ENCODE peak calls at places on chromosomes 1 and 21, in ten cellular contexts. One of them, this sample, is unnamed.
A peak's percentile ranks its signal among the peaks of the same experiment; 100 is the strongest.

GRCh38 chr1:77399250-77400086 is 117.6 kb downstream of the AK5 start:
- DNase-seq in skeletal muscle cell: no peak
- DNase-seq in heart right ventricle: no peak
- DNase-seq in stimulated activated naive CD8-positive, alpha-beta T cell treated with anti-CD3 and anti-CD28 coated beads, Interleukin-15, Interleukin-2, amounts not matched to agents 100 U/mL and 50 U/mL, for 24 hours: no peak
- DNase-seq in dorsolateral prefrontal cortex: no peak
- DNase-seq in EL: no peak
- DNase-seq in stimulated activated CD4-positive, alpha-beta T cell treated with anti-CD3 and anti-CD28 coated beads, Interleukin-1b, Interleukin-23, amount 100 ng/mL, for 24 hours: no peak
- DNase-seq in T-cell: no peak
- DNase-seq in head of caudate nucleus: peak; percentile 33
- DNase-seq in NCI-H1092: no peak
- DNase-seq in this sample: no peak

GRCh38 chr1:156839426-156840109 is 19.3 kb downstream of the INSRR start:
- DNase-seq in skeletal muscle cell: no peak
- DNase-seq in heart right ventricle: no peak
- DNase-seq in stimulated activated naive CD8-positive, alpha-beta T cell treated with anti-CD3 and anti-CD28 coated beads, Interleukin-15, Interleukin-2, amounts not matched to agents 100 U/mL and 50 U/mL, for 24 hours: no peak
- DNase-seq in dorsolateral prefrontal cortex: no peak
- DNase-seq in EL: no peak
- DNase-seq in stimulated activated CD4-positive, alpha-beta T cell treated with anti-CD3 and anti-CD28 coated beads, Interleukin-1b, Interleukin-23, amount 100 ng/mL, for 24 hours: no peak
- DNase-seq in T-cell: no peak
- DNase-seq in head of caudate nucleus: no peak
- DNase-seq in NCI-H1092: no peak
- DNase-seq in this sample: no peak

GRCh38 chr21:29718081-29718815 is 221.5 kb downstream of the GRIK1 start:
- DNase-seq in skeletal muscle cell: peak; percentile 11
- DNase-seq in heart right ventricle: no peak
- DNase-seq in stimulated activated naive CD8-positive, alpha-beta T cell treated with anti-CD3 and anti-CD28 coated beads, Interleukin-15, Interleukin-2, amounts not matched to agents 100 U/mL and 50 U/mL, for 24 hours: no peak
- DNase-seq in dorsolateral prefrontal cortex: no peak
- DNase-seq in EL: no peak
- DNase-seq in stimulated activated CD4-positive, alpha-beta T cell treated with anti-CD3 and anti-CD28 coated beads, Interleukin-1b, Interleukin-23, amount 100 ng/mL, for 24 hours: no peak
- DNase-seq in T-cell: no peak
- DNase-seq in head of caudate nucleus: no peak
- DNase-seq in NCI-H1092: peak; percentile 87
- DNase-seq in this sample: no peak

GRCh38 chr21:44455524-44456206 is 355 bp downstream of the LRRC3 start:
- DNase-seq in skeletal muscle cell: no peak
- DNase-seq in heart right ventricle: peak; percentile 63
- DNase-seq in stimulated activated naive CD8-positive, alpha-beta T cell treated with anti-CD3 and anti-CD28 coated beads, Interleukin-15, Interleukin-2, amounts not matched to agents 100 U/mL and 50 U/mL, for 24 hours: peak; percentile 42
- DNase-seq in dorsolateral prefrontal cortex: peak; percentile 40
- DNase-seq in EL: peak; percentile 16
- DNase-seq in stimulated activated CD4-positive, alpha-beta T cell treated with anti-CD3 and anti-CD28 coated beads, Interleukin-1b, Interleukin-23, amount 100 ng/mL, for 24 hours: peak; percentile 14
- DNase-seq in T-cell: peak; percentile 14
- DNase-seq in head of caudate nucleus: no peak
- DNase-seq in NCI-H1092: peak; percentile 13
- DNase-seq in this sample: peak; percentile 82

GRCh38 chr1:180909005-180909414 is 3.7 kb upstream of the KIAA1614 start:
- DNase-seq in skeletal muscle cell: no peak
- DNase-seq in heart right ventricle: no peak
- DNase-seq in stimulated activated naive CD8-positive, alpha-beta T cell treated with anti-CD3 and anti-CD28 coated beads, Interleukin-15, Interleukin-2, amounts not matched to agents 100 U/mL and 50 U/mL, for 24 hours: no peak
- DNase-seq in dorsolateral prefrontal cortex: no peak
- DNase-seq in EL: no peak
- DNase-seq in stimulated activated CD4-positive, alpha-beta T cell treated with anti-CD3 and anti-CD28 coated beads, Interleukin-1b, Interleukin-23, amount 100 ng/mL, for 24 hours: no peak
- DNase-seq in T-cell: no peak
- DNase-seq in head of caudate nucleus: no peak
- DNase-seq in NCI-H1092: no peak
- DNase-seq in this sample: no peak

GRCh38 chr1:216005916-216006315 is 417.3 kb downstream of the USH2A start:
- DNase-seq in skeletal muscle cell: peak; percentile 44
- DNase-seq in heart right ventricle: no peak
- DNase-seq in stimulated activated naive CD8-positive, alpha-beta T cell treated with anti-CD3 and anti-CD28 coated beads, Interleukin-15, Interleukin-2, amounts not matched to agents 100 U/mL and 50 U/mL, for 24 hours: no peak
- DNase-seq in dorsolateral prefrontal cortex: no peak
- DNase-seq in EL: peak; percentile 31
- DNase-seq in stimulated activated CD4-positive, alpha-beta T cell treated with anti-CD3 and anti-CD28 coated beads, Interleukin-1b, Interleukin-23, amount 100 ng/mL, for 24 hours: no peak
- DNase-seq in T-cell: no peak
- DNase-seq in head of caudate nucleus: no peak
- DNase-seq in NCI-H1092: no peak
- DNase-seq in this sample: no peak

GRCh38 chr1:243254233-243254926 is 701 bp downstream of the CEP170 start:
- DNase-seq in skeletal muscle cell: no peak
- DNase-seq in heart right ventricle: peak; percentile 67
- DNase-seq in stimulated activated naive CD8-positive, alpha-beta T cell treated with anti-CD3 and anti-CD28 coated beads, Interleukin-15, Interleukin-2, amounts not matched to agents 100 U/mL and 50 U/mL, for 24 hours: peak; percentile 77
- DNase-seq in dorsolateral prefrontal cortex: peak; percentile 65
- DNase-seq in EL: peak; percentile 83
- DNase-seq in stimulated activated CD4-positive, alpha-beta T cell treated with anti-CD3 and anti-CD28 coated beads, Interleukin-1b, Interleukin-23, amount 100 ng/mL, for 24 hours: peak; percentile 57
- DNase-seq in T-cell: peak; percentile 27
- DNase-seq in head of caudate nucleus: peak; percentile 66
- DNase-seq in NCI-H1092: peak; percentile 67
- DNase-seq in this sample: peak; percentile 82

GRCh38 chr1:116886532-116886931 is 23.2 kb upstream of the PTGFRN start:
- DNase-seq in skeletal muscle cell: peak; percentile 60
- DNase-seq in heart right ventricle: no peak
- DNase-seq in stimulated activated naive CD8-positive, alpha-beta T cell treated with anti-CD3 and anti-CD28 coated beads, Interleukin-15, Interleukin-2, amounts not matched to agents 100 U/mL and 50 U/mL, for 24 hours: no peak
- DNase-seq in dorsolateral prefrontal cortex: no peak
- DNase-seq in EL: peak; percentile 70
- DNase-seq in stimulated activated CD4-positive, alpha-beta T cell treated with anti-CD3 and anti-CD28 coated beads, Interleukin-1b, Interleukin-23, amount 100 ng/mL, for 24 hours: no peak
- DNase-seq in T-cell: no peak
- DNase-seq in head of caudate nucleus: no peak
- DNase-seq in NCI-H1092: no peak
- DNase-seq in this sample: no peak

GRCh38 chr1:207389728-207390464 is 64.2 kb upstream of the CR2 start:
- DNase-seq in skeletal muscle cell: peak; percentile 14
- DNase-seq in heart right ventricle: no peak
- DNase-seq in stimulated activated naive CD8-positive, alpha-beta T cell treated with anti-CD3 and anti-CD28 coated beads, Interleukin-15, Interleukin-2, amounts not matched to agents 100 U/mL and 50 U/mL, for 24 hours: no peak
- DNase-seq in dorsolateral prefrontal cortex: no peak
- DNase-seq in EL: peak; percentile 68
- DNase-seq in stimulated activated CD4-positive, alpha-beta T cell treated with anti-CD3 and anti-CD28 coated beads, Interleukin-1b, Interleukin-23, amount 100 ng/mL, for 24 hours: no peak
- DNase-seq in T-cell: no peak
- DNase-seq in head of caudate nucleus: no peak
- DNase-seq in NCI-H1092: no peak
- DNase-seq in this sample: no peak

GRCh38 chr1:69413129-69413528 is 154.6 kb upstream of the LRRC7 start:
- DNase-seq in skeletal muscle cell: no peak
- DNase-seq in heart right ventricle: no peak
- DNase-seq in stimulated activated naive CD8-positive, alpha-beta T cell treated with anti-CD3 and anti-CD28 coated beads, Interleukin-15, Interleukin-2, amounts not matched to agents 100 U/mL and 50 U/mL, for 24 hours: no peak
- DNase-seq in dorsolateral prefrontal cortex: no peak
- DNase-seq in EL: no peak
- DNase-seq in stimulated activated CD4-positive, alpha-beta T cell treated with anti-CD3 and anti-CD28 coated beads, Interleukin-1b, Interleukin-23, amount 100 ng/mL, for 24 hours: no peak
- DNase-seq in T-cell: no peak
- DNase-seq in head of caudate nucleus: no peak
- DNase-seq in NCI-H1092: no peak
- DNase-seq in this sample: no peak

GRCh38 chr1:107559881-107560280 is 405.1 kb downstream of the VAV3 start:
- DNase-seq in skeletal muscle cell: no peak
- DNase-seq in heart right ventricle: no peak
- DNase-seq in stimulated activated naive CD8-positive, alpha-beta T cell treated with anti-CD3 and anti-CD28 coated beads, Interleukin-15, Interleukin-2, amounts not matched to agents 100 U/mL and 50 U/mL, for 24 hours: no peak
- DNase-seq in dorsolateral prefrontal cortex: no peak
- DNase-seq in EL: no peak
- DNase-seq in stimulated activated CD4-positive, alpha-beta T cell treated with anti-CD3 and anti-CD28 coated beads, Interleukin-1b, Interleukin-23, amount 100 ng/mL, for 24 hours: no peak
- DNase-seq in T-cell: no peak
- DNase-seq in head of caudate nucleus: no peak
- DNase-seq in NCI-H1092: no peak
- DNase-seq in this sample: no peak